ENCODE peak calls at places on chromosomes 2 and 18, in five cellular contexts. M is HepG2, D is A549, A is K562, F is GM12878. K is an unnamed sample.

GRCh38 chr2:24199968-24200590 is 25.2 kb downstream of the FAM228A start:
- DNase-seq in M (no peak), D (no peak), A (no peak), F (no peak), K (no peak)

GRCh38 chr2:215966951-215967350 is 46.4 kb downstream of the MREG start:
- DNase-seq in M (no peak), D (no peak), A (no peak), F (no peak), K (no peak)

GRCh38 chr2:134137182-134137595 is 116.7 kb upstream of the MGAT5 start:
- DNase-seq in M (no peak), D (no peak), A (no peak), F (no peak), K (no peak)

GRCh38 chr2:43157506-43158232 is 68.7 kb downstream of the ZFP36L2 start:
- DNase-seq in M (peak), D (no peak), A (no peak), F (no peak), K (no peak)

GRCh38 chr2:228798931-228799588 is 472.0 kb downstream of the PID1 start:
- DNase-seq in M (no peak), D (no peak), A (no peak), F (no peak), K (no peak)

GRCh38 chr2:55949211-55949610 is 25.6 kb upstream of the EFEMP1 start:
- DNase-seq in M (no peak), D (no peak), A (no peak), F (no peak), K (no peak)

GRCh38 chr18:24126155-24126947 is 12.5 kb upstream of the CABYR start:
- DNase-seq in M (no peak), D (no peak), A (no peak), F (no peak), K (no peak)

GRCh38 chr2:3493610-3493997 is 25.7 kb downstream of the ADI1 start:
- DNase-seq in M (peak), D (peak), A (peak), F (no peak), K (peak)

GRCh38 chr2:75986617-75987016 is 275.9 kb upstream of the GCFC2 start:
- DNase-seq in M (no peak), D (no peak), A (no peak), F (no peak), K (no peak)

GRCh38 chr18:28112056-28112470 is 64.9 kb downstream of the CDH2 start:
- DNase-seq in M (no peak), D (peak), A (no peak), F (no peak), K (no peak)

GRCh38 chr2:168246483-168247340 is 683 bp downstream of the STK39 start:
- DNase-seq in M (peak), D (peak), A (peak), F (no peak), K (peak)

GRCh38 chr2:170770304-170771048 is at the start of gene ERICH2:
- DNase-seq in M (peak), D (peak), A (peak), F (no peak), K (peak)

DNA sequence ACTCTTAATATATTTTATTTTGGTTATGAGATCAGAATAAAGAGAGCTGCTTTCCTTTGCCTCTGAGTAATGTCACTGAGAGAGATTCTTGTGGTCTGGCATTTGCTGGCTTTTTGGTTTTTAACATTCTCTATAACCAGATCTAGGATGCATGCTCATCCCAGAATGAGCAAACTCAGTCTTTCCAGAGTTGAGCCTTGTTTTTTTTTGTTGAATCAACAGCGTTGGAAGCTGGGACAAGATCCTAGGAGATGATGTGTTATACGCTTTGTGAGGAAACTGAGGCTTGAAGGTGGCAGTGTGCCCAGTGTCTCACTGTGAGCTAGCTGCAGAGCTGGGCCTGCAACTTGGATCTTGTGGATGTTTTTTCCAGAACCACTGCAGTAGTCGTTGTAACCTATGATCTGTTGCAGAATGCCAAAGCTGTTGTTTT is 19.5 kb downstream of the MYO1B start:
- DNase-seq in M (no peak), D (no peak), A (no peak), F (no peak), K (no peak)
- TF ChIP-seq ESRRA in M (no peak), D (no peak), A (no peak), F (no peak), K (no peak)

DNA sequence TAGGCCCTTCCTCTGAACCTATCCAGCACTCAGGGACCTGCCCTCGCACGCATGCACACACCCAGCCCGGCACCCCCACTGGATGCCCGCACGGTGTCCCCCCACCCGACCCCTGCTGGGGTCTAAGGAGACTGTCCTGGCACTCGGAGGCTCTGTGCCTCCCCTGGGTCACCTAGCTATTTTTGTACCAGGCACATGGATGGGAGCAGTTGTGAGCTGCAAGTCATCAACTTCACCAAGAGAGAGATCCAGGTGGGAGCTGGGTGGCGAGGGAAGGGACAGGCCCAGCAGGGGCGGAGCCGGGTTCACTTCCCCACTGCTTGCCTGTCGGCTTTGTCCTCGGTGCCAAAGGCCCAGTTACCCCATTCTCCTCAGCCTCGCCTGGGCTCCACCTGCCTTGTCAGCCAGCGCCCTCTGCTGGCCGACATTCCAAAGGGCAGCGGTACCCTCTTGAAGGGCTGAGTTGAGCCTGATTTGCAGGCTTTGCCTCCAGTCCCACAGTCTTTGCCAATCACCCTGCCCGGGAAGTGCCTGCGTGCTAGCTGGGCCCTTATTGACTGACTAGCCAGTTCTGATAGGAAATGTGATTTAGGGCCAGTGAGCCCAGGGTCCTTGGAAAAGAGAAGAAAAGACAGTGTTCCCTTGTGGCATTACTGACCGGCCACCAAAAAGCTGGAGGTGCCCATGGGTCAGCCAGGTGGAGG is 5.8 kb downstream of the NT5DC4 start:
- DNase-seq in M (peak), D (peak), A (peak), F (peak), K (peak)
- TF ChIP-seq ESRRA in M (peak), D (no peak), A (peak), F (no peak), K (no peak)

GRCh38 chr2:189997016-189997415 is 65.5 kb downstream of the MSTN start:
- DNase-seq in M (no peak), D (no peak), A (no peak), F (no peak), K (no peak)

GRCh38 chr2:189999661-190000060 is 62.9 kb downstream of the MSTN start:
- DNase-seq in M (no peak), D (no peak), A (no peak), F (no peak), K (no peak)

GRCh38 chr2:189995679-189996078 is 66.8 kb downstream of the MSTN start:
- DNase-seq in M (no peak), D (no peak), A (no peak), F (no peak), K (no peak)
- TF ChIP-seq ESRRA in M (no peak), D (no peak), A (no peak), F (no peak), K (no peak)

DNA sequence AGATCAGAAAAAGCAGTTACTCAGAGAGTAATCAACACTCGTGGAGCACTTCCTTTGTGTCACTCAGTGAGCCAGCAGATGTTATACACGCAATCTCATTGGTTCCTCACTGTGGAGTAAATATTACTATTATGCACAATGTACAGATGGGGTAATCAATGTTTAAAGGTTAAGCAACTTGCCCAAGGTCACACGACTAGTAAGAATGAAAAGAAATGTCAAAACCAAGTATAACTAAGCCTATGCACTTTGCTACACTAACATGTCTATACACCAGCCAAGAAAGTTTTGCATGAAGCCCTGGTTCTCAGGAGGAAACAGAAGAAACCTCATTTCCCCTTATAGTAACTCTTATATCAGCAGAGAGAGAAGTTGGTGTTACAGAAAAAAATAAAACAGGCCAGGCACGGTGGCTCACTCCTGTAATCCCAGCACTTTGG is 5.4 kb downstream of the METTL21A start:
- DNase-seq in M (peak), D (no peak), A (no peak), F (no peak), K (no peak)
- TF ChIP-seq ESRRA in M (peak), D (no peak), A (no peak), F (no peak), K (no peak)

DNA sequence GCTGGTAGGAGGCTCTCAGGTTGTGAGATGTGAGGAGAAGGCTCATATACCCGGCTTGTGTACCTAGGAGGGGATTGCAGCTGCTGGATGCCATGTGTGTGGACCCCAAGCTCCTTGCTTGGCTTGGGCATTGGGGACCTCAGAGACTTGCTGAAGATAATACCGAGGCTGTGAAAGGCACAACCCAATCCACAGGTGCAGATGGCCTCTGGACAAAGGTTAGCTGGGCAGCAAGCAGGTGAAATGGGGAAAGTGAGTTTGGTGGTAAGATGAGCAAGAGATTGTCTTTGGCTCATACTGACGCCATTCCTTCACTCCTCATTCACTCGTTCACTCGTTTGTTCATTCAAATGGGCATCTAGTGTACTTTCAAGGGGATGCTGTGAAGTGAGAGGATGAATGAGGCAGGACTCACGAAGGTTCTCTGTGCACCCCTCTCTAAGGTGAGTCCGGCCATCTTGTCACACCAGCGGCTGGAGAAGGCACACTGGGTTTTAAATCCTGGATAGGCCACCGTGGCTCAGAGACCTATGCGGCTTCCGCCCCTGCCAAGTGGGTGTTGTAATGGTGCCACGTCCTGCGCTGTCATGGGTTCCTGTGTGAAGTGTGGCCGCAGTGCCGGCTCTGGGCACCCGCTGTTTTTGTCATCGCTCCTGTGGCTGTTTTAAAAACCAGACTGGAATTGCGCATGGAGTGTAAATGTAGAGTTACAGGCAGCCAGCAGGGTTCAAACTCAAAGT is 13.7 kb downstream of the FBLN7 start:
- DNase-seq in M (no peak), D (no peak), A (no peak), F (no peak), K (no peak)
- TF ChIP-seq ESRRA in M (no peak), D (no peak), A (no peak), F (no peak), K (no peak)

GRCh38 chr2:69567909-69568300 is 75.6 kb downstream of the AAK1 start:
- DNase-seq in M (no peak), D (no peak), A (no peak), F (no peak), K (no peak)
- TF ChIP-seq ESRRA in M (no peak), D (no peak), A (no peak), F (no peak), K (no peak)

K was measured in WTC11.